ENCODE peak calls at places on chromosomes 6 and 20, in six cellular contexts. B, M, P, F, N and E are unnamed samples.
A peak's percentile ranks its signal among the peaks of the same experiment; 100 is the strongest.

GRCh38 chr6:47145212-47145611 is 103.1 kb upstream of the ADGRF1 start:
- DNase-seq in M (no peak), B (no peak), P (peak; percentile 43), N (no peak), F (peak; percentile 33), E (no peak)

GRCh38 chr6:147322299-147323162 is 118.3 kb downstream of the STXBP5 start:
- DNase-seq in B (no peak), P (peak; percentile 56), M (no peak), N (no peak), F (peak; percentile 73), E (no peak)

GRCh38 chr20:37298190-37298939 is 8.9 kb downstream of the MANBAL start:
- DNase-seq in P (peak; percentile 67), F (peak; percentile 84), M (no peak), N (no peak), B (no peak), E (no peak)

GRCh38 chr6:88238065-88238464 is 71.9 kb upstream of the CNR1 start:
- DNase-seq in B (no peak), M (no peak), F (no peak), P (peak; percentile 0), N (no peak), E (no peak)

GRCh38 chr6:128519132-128519930 is 1.1 kb downstream of the PTPRK start:
- DNase-seq in F (peak; percentile 45), P (peak; percentile 55), N (peak; percentile 50), M (peak; percentile 31), B (peak; percentile 80), E (no peak)

GRCh38 chr20:58982406-58983114 is 1.5 kb downstream of the NELFCD start:
- DNase-seq in F (no peak), M (no peak), P (no peak), B (peak; percentile 7), N (no peak), E (no peak)

GRCh38 chr6:132570221-132570777 is at the start of gene TAAR6:
- DNase-seq in F (no peak), P (no peak), N (no peak), B (no peak), M (no peak), E (no peak)

GRCh38 chr20:10673176-10673830 is 496 bp downstream of the JAG1 start:
- DNase-seq in P (no peak), B (peak; percentile 73), F (no peak), N (peak; percentile 53), M (no peak), E (no peak)

GRCh38 chr6:38573800-38574395 is 65.8 kb downstream of the BTBD9 start:
- DNase-seq in F (peak; percentile 65), M (no peak), N (no peak), P (peak; percentile 8), B (no peak), E (no peak)

GRCh38 chr6:29547573-29547972 is 12.0 kb downstream of the UBD start:
- DNase-seq in B (no peak), N (no peak), P (no peak), M (no peak), F (no peak), E (no peak)

GRCh38 chr20:58651548-58651822 is 402 bp downstream of the STX16 start:
- DNase-seq in B (no peak), M (no peak), P (no peak), F (peak; percentile 8), N (no peak), E (no peak)

GRCh38 chr20:14264869-14265268 is 72.5 kb downstream of the FLRT3 start:
- DNase-seq in F (peak; percentile 37), M (peak; percentile 7), B (no peak), N (no peak), P (peak; percentile 42), E (peak; percentile 2)

GRCh38 chr6:70371454-70372105 is 41.7 kb upstream of the FAM135A start:
- DNase-seq in F (peak; percentile 87), P (peak; percentile 79), B (no peak), M (peak; percentile 27), N (no peak), E (peak; percentile 58)

GRCh38 chr6:113903666-113904330 is 46.7 kb downstream of the MARCKS start:
- DNase-seq in N (peak; percentile 58), M (no peak), F (peak; percentile 58), B (peak; percentile 82), P (peak; percentile 59), E (no peak)

GRCh38 chr20:24943196-24943595 is 5.9 kb upstream of the CST7 start:
- DNase-seq in N (no peak), P (no peak), M (no peak), B (no peak), F (no peak), E (no peak)

GRCh38 chr20:7996898-7997297 is 22.7 kb downstream of the TMX4 start:
- DNase-seq in B (no peak), F (no peak), M (no peak), P (no peak), N (no peak), E (no peak)

GRCh38 chr20:54668271-54669053 is 193.1 kb downstream of the DOK5 start:
- DNase-seq in M (peak; percentile 18), F (peak; percentile 5), P (peak; percentile 39), N (no peak), B (no peak), E (no peak)

GRCh38 chr6:160273196-160273595 is 14.6 kb upstream of the SLC22A2 start:
- DNase-seq in F (no peak), N (no peak), M (no peak), P (no peak), B (no peak), E (no peak)

GRCh38 chr20:10511166-10511506 is 76.0 kb downstream of the SLX4IP start:
- DNase-seq in M (peak; percentile 67), B (no peak), N (no peak), F (no peak), P (no peak), E (no peak)

GRCh38 chr6:7578949-7579348 is 11.0 kb upstream of the SNRNP48 start:
- DNase-seq in P (no peak), B (no peak), M (no peak), F (no peak), N (no peak), E (no peak)

GRCh38 chr6:31896493-31896855 is 1.0 kb downstream of the EHMT2 start:
- DNase-seq in B (no peak), F (no peak), M (no peak), P (no peak), N (no peak), E (no peak)
- H3K4me3 ChIP-seq in B (peak overlapping the region; percentile 94), F (peak overlapping the region; percentile 92), M (peak overlapping the region; percentile 97), P (peak overlapping the region; percentile 96), N (no peak overlapping the region), E (peak overlapping the region; percentile 65)

GRCh38 chr20:36217226-36217625 is 19.1 kb upstream of the AAR2 start:
- DNase-seq in P (no peak), B (no peak), N (no peak), F (no peak), M (peak; percentile 78), E (no peak)
- TF ChIP-seq CTCF in P (no peak), B (no peak), N (no peak), F (no peak), M (no peak), E (no peak)

GRCh38 chr6:137216875-137217553 is 2.2 kb downstream of the IFNGR1 start:
- DNase-seq in M (no peak), N (peak; percentile 39), P (no peak), F (no peak), B (no peak), E (no peak)

GRCh38 chr6:137213331-137213740 is 5.8 kb downstream of the IFNGR1 start:
- DNase-seq in B (no peak), F (no peak), N (no peak), P (no peak), M (no peak), E (no peak)

GRCh38 chr6:137216106-137216505 is 3.1 kb downstream of the IFNGR1 start:
- DNase-seq in N (no peak), M (no peak), P (no peak), F (peak; percentile 15), B (no peak), E (no peak)

GRCh38 chr6:137213813-137214212 is 5.4 kb downstream of the IFNGR1 start:
- DNase-seq in P (no peak), F (no peak), B (no peak), M (no peak), N (no peak), E (no peak)

DNA sequence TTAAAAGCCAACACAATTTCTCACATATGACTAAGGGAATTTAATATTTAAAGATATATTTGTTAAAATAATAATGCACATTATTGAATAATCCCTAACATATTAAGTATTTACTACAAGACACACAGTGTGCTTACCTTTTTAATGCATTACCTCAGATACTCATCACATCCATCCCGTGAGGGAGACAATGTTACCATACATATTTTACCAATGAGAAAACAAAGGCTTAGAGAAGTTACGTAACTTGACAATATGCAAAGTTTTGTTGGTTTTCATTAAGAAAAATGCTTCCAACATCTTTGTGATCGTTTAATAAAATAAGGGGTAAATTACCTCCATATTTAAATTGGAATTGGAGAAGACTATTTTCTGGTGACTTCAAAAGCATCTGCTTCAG is 4.3 kb downstream of the IFNGR1 start:
- DNase-seq in P (no peak), F (no peak), M (no peak), N (no peak), B (no peak), E (no peak)
- H3K4me3 ChIP-seq in P (no peak overlapping the region), F (no peak overlapping the region), M (no peak overlapping the region), N (no peak overlapping the region), B (no peak overlapping the region), E (no peak overlapping the region)

GRCh38 chr6:165091121-165091785 is 218.2 kb downstream of the C6orf118 start:
- DNase-seq in F (no peak), B (no peak), M (no peak), P (no peak), N (no peak), E (no peak)
- TF ChIP-seq CTCF in F (no peak), B (no peak), M (no peak), P (no peak), N (no peak), E (no peak)